ENCODE peak calls at places on chromosome 4, in six cellular contexts. One of them, this sample, is unnamed.

GRCh38 chr4:76886848-76887441 is 11.0 kb downstream of the SOWAHB start:
- DNase-seq in HCT116: no peak
- DNase-seq in vagina: no peak
- DNase-seq in K562: no peak
- DNase-seq in stomach: no peak
- DNase-seq in GM12892: no peak
- DNase-seq in this sample: no peak

GRCh38 chr4:7172946-7173345 is 19.4 kb upstream of the SORCS2 start:
- DNase-seq in HCT116: no peak
- DNase-seq in vagina: no peak
- DNase-seq in K562: no peak
- DNase-seq in stomach: no peak
- DNase-seq in GM12892: no peak
- DNase-seq in this sample: no peak

GRCh38 chr4:109009909-109010308 is 247.1 kb upstream of the ETNPPL start:
- DNase-seq in HCT116: no peak
- DNase-seq in vagina: no peak
- DNase-seq in K562: no peak
- DNase-seq in stomach: no peak
- DNase-seq in GM12892: no peak
- DNase-seq in this sample: no peak

GRCh38 chr4:80463509-80463908 is 128.0 kb downstream of the CFAP299 start:
- DNase-seq in HCT116: no peak
- DNase-seq in vagina: no peak
- DNase-seq in K562: no peak
- DNase-seq in stomach: no peak
- DNase-seq in GM12892: no peak
- DNase-seq in this sample: no peak

GRCh38 chr4:2484993-2485392 is 16.1 kb downstream of the RNF4 start:
- DNase-seq in HCT116: no peak
- DNase-seq in vagina: no peak
- DNase-seq in K562: no peak
- DNase-seq in stomach: peak
- DNase-seq in GM12892: peak
- DNase-seq in this sample: peak

GRCh38 chr4:1971456-1972200 is 37.1 kb downstream of the NELFA start:
- DNase-seq in HCT116: no peak
- DNase-seq in vagina: no peak
- DNase-seq in K562: no peak
- DNase-seq in stomach: no peak
- DNase-seq in GM12892: no peak
- DNase-seq in this sample: no peak

GRCh38 chr4:38914859-38915258 is 47.3 kb downstream of the FAM114A1 start:
- DNase-seq in HCT116: no peak
- DNase-seq in vagina: no peak
- DNase-seq in K562: no peak
- DNase-seq in stomach: no peak
- DNase-seq in GM12892: no peak
- DNase-seq in this sample: no peak

GRCh38 chr4:35966558-35966957 is 277.8 kb downstream of the ARAP2 start:
- DNase-seq in HCT116: no peak
- DNase-seq in vagina: no peak
- DNase-seq in K562: no peak
- DNase-seq in stomach: no peak
- DNase-seq in GM12892: no peak
- DNase-seq in this sample: no peak

GRCh38 chr4:88779431-88779830 is 81.8 kb upstream of the NAP1L5 start:
- DNase-seq in HCT116: no peak
- DNase-seq in vagina: no peak
- DNase-seq in K562: no peak
- DNase-seq in stomach: no peak
- DNase-seq in GM12892: no peak
- DNase-seq in this sample: no peak

GRCh38 chr4:136751530-136751929 is 780.8 kb downstream of the PCDH18 start:
- DNase-seq in HCT116: no peak
- DNase-seq in vagina: no peak
- DNase-seq in K562: no peak
- DNase-seq in stomach: no peak
- DNase-seq in GM12892: no peak
- DNase-seq in this sample: no peak

GRCh38 chr4:188554413-188554812 is 415.2 kb downstream of the TRIML1 start:
- DNase-seq in HCT116: no peak
- DNase-seq in vagina: no peak
- DNase-seq in K562: no peak
- DNase-seq in stomach: no peak
- DNase-seq in GM12892: no peak
- DNase-seq in this sample: no peak

DNA sequence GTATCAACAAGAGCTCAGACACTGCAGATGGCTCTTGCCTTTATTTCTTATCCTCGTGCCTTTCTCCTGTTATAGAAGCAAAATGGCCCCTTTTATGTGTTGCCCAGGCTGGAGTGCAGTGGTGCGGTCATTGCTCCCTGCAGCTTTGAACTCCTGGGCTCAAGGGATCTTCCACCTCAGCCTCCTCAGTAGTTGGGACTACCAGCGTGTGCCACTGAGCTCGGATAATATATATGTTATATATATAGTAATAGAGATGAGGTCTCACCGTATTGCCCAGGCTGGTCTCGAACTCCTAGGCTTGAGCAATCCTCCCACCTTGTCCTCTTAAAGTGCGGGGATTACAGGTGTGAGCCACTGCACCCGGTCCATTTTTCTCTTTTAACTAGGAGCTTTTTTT is 79.7 kb downstream of the TMEM131L start:
- DNase-seq in HCT116: no peak
- DNase-seq in vagina: no peak
- DNase-seq in K562: no peak
- DNase-seq in stomach: no peak
- DNase-seq in GM12892: no peak
- DNase-seq in this sample: no peak
- TF ChIP-seq POLR2AphosphoS5 in HCT116: no peak
- TF ChIP-seq POLR2AphosphoS5 in vagina: no peak
- TF ChIP-seq POLR2AphosphoS5 in K562: no peak
- TF ChIP-seq POLR2AphosphoS5 in stomach: no peak
- TF ChIP-seq POLR2AphosphoS5 in GM12892: no peak
- TF ChIP-seq POLR2AphosphoS5 in this sample: no peak

DNA sequence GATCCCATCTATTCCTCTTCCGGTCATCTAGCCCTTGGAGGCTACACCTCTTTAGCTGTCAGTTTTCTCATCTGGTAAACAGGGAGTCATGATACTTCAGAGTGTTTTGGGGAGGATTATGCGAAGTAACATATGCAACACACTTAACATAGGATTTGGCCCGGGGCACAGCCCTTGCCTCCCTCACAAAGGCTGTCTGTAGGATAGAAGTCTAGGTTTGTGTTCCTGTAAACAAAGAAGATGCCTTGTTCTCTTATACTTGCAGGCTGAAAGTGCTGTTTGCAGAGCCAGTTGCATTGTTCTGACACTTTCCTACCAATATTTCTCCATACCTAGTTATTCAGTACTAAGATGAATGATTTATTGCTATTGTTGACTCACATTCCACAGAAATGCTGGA is 2.2 kb upstream of the APELA start:
- DNase-seq in HCT116: no peak
- DNase-seq in vagina: no peak
- DNase-seq in K562: no peak
- DNase-seq in stomach: no peak
- DNase-seq in GM12892: no peak
- DNase-seq in this sample: no peak
- TF ChIP-seq POLR2A in HCT116: no peak
- TF ChIP-seq POLR2A in vagina: no peak
- TF ChIP-seq POLR2A in K562: no peak
- TF ChIP-seq POLR2A in stomach: no peak
- TF ChIP-seq POLR2A in GM12892: no peak
- TF ChIP-seq POLR2A in this sample: no peak

GRCh38 chr4:184513802-184514120 is 39.4 kb upstream of the IRF2 start:
- DNase-seq in HCT116: no peak
- DNase-seq in vagina: no peak
- DNase-seq in K562: no peak
- DNase-seq in stomach: no peak
- DNase-seq in GM12892: no peak
- DNase-seq in this sample: no peak

GRCh38 chr4:184515606-184516005 is 41.3 kb upstream of the IRF2 start:
- DNase-seq in HCT116: no peak
- DNase-seq in vagina: no peak
- DNase-seq in K562: no peak
- DNase-seq in stomach: no peak
- DNase-seq in GM12892: no peak
- DNase-seq in this sample: no peak

GRCh38 chr4:184511156-184511555 is 36.8 kb upstream of the IRF2 start:
- DNase-seq in HCT116: no peak
- DNase-seq in vagina: no peak
- DNase-seq in K562: no peak
- DNase-seq in stomach: no peak
- DNase-seq in GM12892: no peak
- DNase-seq in this sample: no peak

GRCh38 chr4:184510431-184510830 is 36.1 kb upstream of the IRF2 start:
- DNase-seq in HCT116: no peak
- DNase-seq in vagina: no peak
- DNase-seq in K562: no peak
- DNase-seq in stomach: no peak
- DNase-seq in GM12892: no peak
- DNase-seq in this sample: no peak

DNA sequence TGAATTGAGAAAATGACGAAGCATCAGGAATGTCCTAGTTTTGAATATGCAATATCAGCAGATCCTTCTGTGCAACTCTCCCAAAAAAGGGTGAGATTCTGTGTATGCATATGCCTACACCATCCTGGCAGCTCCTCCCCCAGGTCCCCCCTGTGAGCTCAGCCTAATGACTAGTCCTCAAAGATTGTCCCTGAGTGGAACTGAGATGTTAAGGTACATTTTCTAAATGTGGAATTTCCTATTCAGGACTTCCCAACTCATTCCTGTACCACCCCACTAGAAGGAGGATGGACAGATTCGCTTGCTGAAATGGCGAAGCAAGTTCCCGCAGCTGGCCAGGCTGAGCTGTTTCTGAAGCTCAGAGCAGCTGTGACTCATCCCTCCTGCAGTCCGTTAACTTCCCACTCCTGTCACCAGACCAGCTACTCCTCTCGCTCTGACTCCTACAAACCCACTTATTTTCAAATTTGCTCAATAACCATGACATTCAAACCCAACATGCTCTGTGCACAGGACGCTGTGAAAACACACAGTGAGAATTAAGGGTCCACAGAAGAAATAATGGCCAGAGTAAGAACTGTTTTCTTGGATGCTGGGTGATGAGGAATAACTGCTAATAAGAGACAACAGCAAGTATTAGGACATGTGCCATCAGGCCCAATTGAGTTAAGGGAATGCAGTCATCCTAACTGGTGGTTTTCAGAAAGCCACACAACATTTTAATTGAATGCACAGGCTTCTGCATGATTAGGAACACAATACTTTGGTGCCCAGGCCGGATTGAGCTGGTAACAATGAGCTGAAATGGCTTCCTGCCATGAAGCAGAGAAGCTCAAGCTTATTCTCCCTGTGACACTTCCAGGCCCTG is 40.0 kb upstream of the IRF2 start:
- DNase-seq in HCT116: no peak
- DNase-seq in vagina: no peak
- DNase-seq in K562: peak
- DNase-seq in stomach: no peak
- DNase-seq in GM12892: peak
- DNase-seq in this sample: peak
- TF ChIP-seq POLR2AphosphoS5 in HCT116: no peak
- TF ChIP-seq POLR2AphosphoS5 in vagina: no peak
- TF ChIP-seq POLR2AphosphoS5 in K562: no peak
- TF ChIP-seq POLR2AphosphoS5 in stomach: no peak
- TF ChIP-seq POLR2AphosphoS5 in GM12892: peak
- TF ChIP-seq POLR2AphosphoS5 in this sample: peak

GRCh38 chr4:22515145-22515887 is 550 bp downstream of the ADGRA3 start:
- DNase-seq in HCT116: no peak
- DNase-seq in vagina: no peak
- DNase-seq in K562: peak
- DNase-seq in stomach: peak
- DNase-seq in GM12892: peak
- DNase-seq in this sample: peak
- TF ChIP-seq POLR2A in HCT116: no peak
- TF ChIP-seq POLR2A in vagina: no peak
- TF ChIP-seq POLR2A in K562: no peak
- TF ChIP-seq POLR2A in stomach: no peak
- TF ChIP-seq POLR2A in GM12892: no peak
- TF ChIP-seq POLR2A in this sample: no peak

GRCh38 chr4:119068529-119068962 is 67.1 kb upstream of the MYOZ2 start:
- DNase-seq in HCT116: no peak
- DNase-seq in vagina: no peak
- DNase-seq in K562: no peak
- DNase-seq in stomach: no peak
- DNase-seq in GM12892: no peak
- DNase-seq in this sample: no peak
- TF ChIP-seq POLR2AphosphoS5 in HCT116: no peak
- TF ChIP-seq POLR2AphosphoS5 in vagina: no peak
- TF ChIP-seq POLR2AphosphoS5 in K562: no peak
- TF ChIP-seq POLR2AphosphoS5 in stomach: no peak
- TF ChIP-seq POLR2AphosphoS5 in GM12892: no peak
- TF ChIP-seq POLR2AphosphoS5 in this sample: no peak

GRCh38 chr4:73212982-73213730 is 45.4 kb downstream of the ANKRD17 start:
- DNase-seq in HCT116: no peak
- DNase-seq in vagina: no peak
- DNase-seq in K562: no peak
- DNase-seq in stomach: no peak
- DNase-seq in GM12892: no peak
- DNase-seq in this sample: no peak
- TF ChIP-seq POLR2A in HCT116: no peak
- TF ChIP-seq POLR2A in vagina: no peak
- TF ChIP-seq POLR2A in K562: no peak
- TF ChIP-seq POLR2A in stomach: no peak
- TF ChIP-seq POLR2A in GM12892: no peak
- TF ChIP-seq POLR2A in this sample: no peak

GRCh38 chr4:99324978-99325377 is 3.8 kb upstream of the ADH1B start:
- DNase-seq in HCT116: no peak
- DNase-seq in vagina: no peak
- DNase-seq in K562: no peak
- DNase-seq in stomach: peak
- DNase-seq in GM12892: no peak
- DNase-seq in this sample: no peak
- TF ChIP-seq POLR2AphosphoS5 in HCT116: no peak
- TF ChIP-seq POLR2AphosphoS5 in vagina: no peak
- TF ChIP-seq POLR2AphosphoS5 in K562: no peak
- TF ChIP-seq POLR2AphosphoS5 in stomach: peak
- TF ChIP-seq POLR2AphosphoS5 in GM12892: no peak
- TF ChIP-seq POLR2AphosphoS5 in this sample: no peak

DNA sequence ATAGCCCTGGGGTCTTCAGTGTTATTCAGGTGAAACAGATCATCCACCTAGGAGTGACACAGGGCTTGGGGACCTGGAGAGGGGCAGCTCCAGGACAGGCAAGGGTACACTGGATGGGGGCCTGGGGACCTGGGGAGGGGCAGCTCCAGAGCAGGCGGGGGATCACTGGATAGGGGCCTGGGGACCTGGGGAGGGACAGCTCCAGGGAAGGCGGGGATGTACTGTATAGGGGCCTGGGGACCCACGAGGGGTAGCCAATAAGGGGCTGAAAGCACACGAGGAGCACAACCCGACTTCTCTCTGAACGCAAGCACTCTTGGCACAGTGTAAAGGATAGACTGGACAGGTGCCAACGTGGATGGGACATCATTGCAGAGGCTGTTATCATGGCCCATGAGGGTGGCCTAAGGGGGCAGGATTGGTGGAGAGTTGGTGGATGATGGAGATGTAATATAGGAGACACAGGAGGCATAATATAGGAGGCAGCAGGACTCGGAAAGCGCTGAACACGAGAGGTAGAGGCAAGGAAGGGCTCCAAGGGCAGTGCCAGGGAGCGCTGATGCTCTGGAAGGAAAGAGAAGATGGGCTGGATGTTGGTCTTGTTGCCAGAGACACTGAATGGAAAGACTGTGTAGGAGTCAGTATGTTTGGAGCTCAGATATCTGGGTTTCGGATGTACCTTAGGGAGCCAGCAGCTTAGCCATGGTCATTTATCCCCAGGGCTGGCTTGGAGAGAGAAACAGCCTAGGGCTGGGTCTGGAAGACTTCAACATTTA is 37.9 kb upstream of the FGFBP2 start:
- DNase-seq in HCT116: no peak
- DNase-seq in vagina: no peak
- DNase-seq in K562: no peak
- DNase-seq in stomach: no peak
- DNase-seq in GM12892: no peak
- DNase-seq in this sample: no peak
- TF ChIP-seq POLR2A in HCT116: no peak
- TF ChIP-seq POLR2A in vagina: no peak
- TF ChIP-seq POLR2A in K562: no peak
- TF ChIP-seq POLR2A in stomach: no peak
- TF ChIP-seq POLR2A in GM12892: no peak
- TF ChIP-seq POLR2A in this sample: no peak

This sample was measured in GM12891.